ENCODE peak calls at places on chromosome 22, in seven cellular contexts. Z is stimulated activated CD4-positive, alpha-beta T cell treated with anti-CD3 and anti-CD28 coated beads, TNF-alpha, amount 100 ng/mL, for 4 hours; A is substantia nigra; E is endodermal cell; P is sciatic nerve; M is stimulated activated CD8-positive, alpha-beta memory T cell treated with anti-CD3 and anti-CD28 coated beads, Interleukin-4, amount 100 ng/mL, for 1 hour; K is posterior cingulate gyrus. V is an unnamed sample.

GRCh38 chr22:38028344-38029130 is 28.7 kb upstream of the PICK1 start:
- DNase-seq in E (peak; percentile 34), A (peak; percentile 27), M (no peak), Z (no peak), P (no peak), K (peak; percentile 70), V (no peak)

GRCh38 chr22:39309881-39310714 is 9.3 kb downstream of the RPL3 start:
- DNase-seq in Z (no peak), A (no peak), M (no peak), K (no peak), E (no peak), P (no peak), V (no peak)

GRCh38 chr22:29703595-29704195 is 16.1 kb upstream of the CABP7 start:
- DNase-seq in M (no peak), A (no peak), P (no peak), K (no peak), E (no peak), Z (no peak), V (no peak)

GRCh38 chr22:27139935-27140493 is 482.6 kb downstream of the MIAT start:
- DNase-seq in K (no peak), M (no peak), P (no peak), E (no peak), Z (no peak), A (no peak), V (no peak)

GRCh38 chr22:21641417-21641794 is 696 bp upstream of the SDF2L1 start:
- DNase-seq in P (no peak), K (no peak), Z (no peak), E (peak; percentile 83), A (peak; percentile 65), M (no peak), V (no peak)

GRCh38 chr22:40597541-40598453 is 38.7 kb downstream of the MRTFA start:
- DNase-seq in K (no peak), P (no peak), E (no peak), Z (no peak), M (no peak), A (no peak), V (no peak)

GRCh38 chr22:46082633-46083032 is 67.7 kb upstream of the PPARA start:
- DNase-seq in A (no peak), Z (no peak), M (no peak), K (peak; percentile 64), E (no peak), P (no peak), V (no peak)

GRCh38 chr22:39244496-39245129 is at the start of gene PDGFB:
- DNase-seq in M (no peak), K (peak; percentile 81), E (peak; percentile 79), A (no peak), P (no peak), Z (no peak), V (no peak)

GRCh38 chr22:20089977-20090729 is 10.1 kb downstream of the DGCR8 start:
- DNase-seq in M (no peak), P (no peak), E (no peak), A (no peak), Z (no peak), K (peak; percentile 52), V (no peak)

GRCh38 chr22:45271667-45272188 is 13.0 kb upstream of the UPK3A start:
- DNase-seq in Z (no peak), P (no peak), E (no peak), K (peak; percentile 54), A (peak; percentile 65), M (no peak), V (no peak)

V was measured in suprapubic skin.